ENCODE peak calls at places on chromosome 7, in ten cellular contexts. One of them, this sample, is unnamed.

GRCh38 chr7:155773531-155773930 is 38.7 kb downstream of the SHH start:
- DNase-seq in heart left ventricle: no peak
- DNase-seq in transverse colon: no peak
- DNase-seq in left ventricle myocardium superior: no peak
- DNase-seq in stimulated activated CD4-positive, alpha-beta T cell treated with anti-CD3 and anti-CD28 coated beads, Interleukin-4, amount 100 ng/mL, for 24 hours: no peak
- DNase-seq in HT1080: no peak
- DNase-seq in HFF-Myc: no peak
- DNase-seq in cardiac fibroblast: no peak
- DNase-seq in hypothalamus: no peak
- DNase-seq in stomach: no peak
- DNase-seq in this sample: no peak

GRCh38 chr7:153027210-153027609 is 267.7 kb downstream of the ACTR3B start:
- DNase-seq in heart left ventricle: no peak
- DNase-seq in transverse colon: no peak
- DNase-seq in left ventricle myocardium superior: no peak
- DNase-seq in stimulated activated CD4-positive, alpha-beta T cell treated with anti-CD3 and anti-CD28 coated beads, Interleukin-4, amount 100 ng/mL, for 24 hours: no peak
- DNase-seq in HT1080: no peak
- DNase-seq in HFF-Myc: no peak
- DNase-seq in cardiac fibroblast: no peak
- DNase-seq in hypothalamus: no peak
- DNase-seq in stomach: no peak
- DNase-seq in this sample: no peak

GRCh38 chr7:47100148-47100547 is 481.8 kb downstream of the TNS3 start:
- DNase-seq in heart left ventricle: no peak
- DNase-seq in transverse colon: no peak
- DNase-seq in left ventricle myocardium superior: no peak
- DNase-seq in stimulated activated CD4-positive, alpha-beta T cell treated with anti-CD3 and anti-CD28 coated beads, Interleukin-4, amount 100 ng/mL, for 24 hours: no peak
- DNase-seq in HT1080: no peak
- DNase-seq in HFF-Myc: no peak
- DNase-seq in cardiac fibroblast: no peak
- DNase-seq in hypothalamus: no peak
- DNase-seq in stomach: no peak
- DNase-seq in this sample: no peak

GRCh38 chr7:85094046-85094720 is 92.7 kb downstream of the SEMA3D start:
- DNase-seq in heart left ventricle: peak
- DNase-seq in transverse colon: no peak
- DNase-seq in left ventricle myocardium superior: no peak
- DNase-seq in stimulated activated CD4-positive, alpha-beta T cell treated with anti-CD3 and anti-CD28 coated beads, Interleukin-4, amount 100 ng/mL, for 24 hours: no peak
- DNase-seq in HT1080: no peak
- DNase-seq in HFF-Myc: no peak
- DNase-seq in cardiac fibroblast: peak
- DNase-seq in hypothalamus: no peak
- DNase-seq in stomach: no peak
- DNase-seq in this sample: no peak

GRCh38 chr7:17301491-17302101 is 3.1 kb downstream of the AHR start:
- DNase-seq in heart left ventricle: peak
- DNase-seq in transverse colon: peak
- DNase-seq in left ventricle myocardium superior: no peak
- DNase-seq in stimulated activated CD4-positive, alpha-beta T cell treated with anti-CD3 and anti-CD28 coated beads, Interleukin-4, amount 100 ng/mL, for 24 hours: peak
- DNase-seq in HT1080: no peak
- DNase-seq in HFF-Myc: no peak
- DNase-seq in cardiac fibroblast: peak
- DNase-seq in hypothalamus: no peak
- DNase-seq in stomach: peak
- DNase-seq in this sample: peak

GRCh38 chr7:42102301-42102700 is 134.7 kb downstream of the GLI3 start:
- DNase-seq in heart left ventricle: no peak
- DNase-seq in transverse colon: no peak
- DNase-seq in left ventricle myocardium superior: no peak
- DNase-seq in stimulated activated CD4-positive, alpha-beta T cell treated with anti-CD3 and anti-CD28 coated beads, Interleukin-4, amount 100 ng/mL, for 24 hours: no peak
- DNase-seq in HT1080: no peak
- DNase-seq in HFF-Myc: no peak
- DNase-seq in cardiac fibroblast: no peak
- DNase-seq in hypothalamus: no peak
- DNase-seq in stomach: no peak
- DNase-seq in this sample: no peak

GRCh38 chr7:99099499-99100077 is 44.3 kb downstream of the SMURF1 start:
- DNase-seq in heart left ventricle: no peak
- DNase-seq in transverse colon: no peak
- DNase-seq in left ventricle myocardium superior: no peak
- DNase-seq in stimulated activated CD4-positive, alpha-beta T cell treated with anti-CD3 and anti-CD28 coated beads, Interleukin-4, amount 100 ng/mL, for 24 hours: no peak
- DNase-seq in HT1080: no peak
- DNase-seq in HFF-Myc: no peak
- DNase-seq in cardiac fibroblast: peak
- DNase-seq in hypothalamus: no peak
- DNase-seq in stomach: no peak
- DNase-seq in this sample: no peak

GRCh38 chr7:132485600-132486594 is 90.4 kb downstream of the PLXNA4 start:
- DNase-seq in heart left ventricle: peak
- DNase-seq in transverse colon: no peak
- DNase-seq in left ventricle myocardium superior: peak
- DNase-seq in stimulated activated CD4-positive, alpha-beta T cell treated with anti-CD3 and anti-CD28 coated beads, Interleukin-4, amount 100 ng/mL, for 24 hours: peak
- DNase-seq in HT1080: no peak
- DNase-seq in HFF-Myc: no peak
- DNase-seq in cardiac fibroblast: peak
- DNase-seq in hypothalamus: no peak
- DNase-seq in stomach: peak
- DNase-seq in this sample: peak

GRCh38 chr7:102991540-102992214 is 78.9 kb downstream of the LRRC17 start:
- DNase-seq in heart left ventricle: no peak
- DNase-seq in transverse colon: peak
- DNase-seq in left ventricle myocardium superior: no peak
- DNase-seq in stimulated activated CD4-positive, alpha-beta T cell treated with anti-CD3 and anti-CD28 coated beads, Interleukin-4, amount 100 ng/mL, for 24 hours: no peak
- DNase-seq in HT1080: peak
- DNase-seq in HFF-Myc: peak
- DNase-seq in cardiac fibroblast: peak
- DNase-seq in hypothalamus: no peak
- DNase-seq in stomach: peak
- DNase-seq in this sample: no peak

GRCh38 chr7:100582041-100582579 is 3.8 kb downstream of the LRCH4 start:
- DNase-seq in heart left ventricle: no peak
- DNase-seq in transverse colon: no peak
- DNase-seq in left ventricle myocardium superior: no peak
- DNase-seq in stimulated activated CD4-positive, alpha-beta T cell treated with anti-CD3 and anti-CD28 coated beads, Interleukin-4, amount 100 ng/mL, for 24 hours: no peak
- DNase-seq in HT1080: no peak
- DNase-seq in HFF-Myc: no peak
- DNase-seq in cardiac fibroblast: no peak
- DNase-seq in hypothalamus: no peak
- DNase-seq in stomach: peak
- DNase-seq in this sample: no peak

GRCh38 chr7:68485253-68485914 is 1112.9 kb upstream of the AUTS2 start:
- DNase-seq in heart left ventricle: no peak
- DNase-seq in transverse colon: no peak
- DNase-seq in left ventricle myocardium superior: no peak
- DNase-seq in stimulated activated CD4-positive, alpha-beta T cell treated with anti-CD3 and anti-CD28 coated beads, Interleukin-4, amount 100 ng/mL, for 24 hours: no peak
- DNase-seq in HT1080: no peak
- DNase-seq in HFF-Myc: no peak
- DNase-seq in cardiac fibroblast: no peak
- DNase-seq in hypothalamus: no peak
- DNase-seq in stomach: no peak
- DNase-seq in this sample: no peak

GRCh38 chr7:19713676-19714075 is 4.8 kb upstream of the POLR1F start:
- DNase-seq in heart left ventricle: no peak
- DNase-seq in transverse colon: peak
- DNase-seq in left ventricle myocardium superior: no peak
- DNase-seq in stimulated activated CD4-positive, alpha-beta T cell treated with anti-CD3 and anti-CD28 coated beads, Interleukin-4, amount 100 ng/mL, for 24 hours: peak
- DNase-seq in HT1080: peak
- DNase-seq in HFF-Myc: no peak
- DNase-seq in cardiac fibroblast: peak
- DNase-seq in hypothalamus: no peak
- DNase-seq in stomach: no peak
- DNase-seq in this sample: peak

GRCh38 chr7:47186316-47186715 is 395.6 kb downstream of the TNS3 start:
- DNase-seq in heart left ventricle: no peak
- DNase-seq in transverse colon: no peak
- DNase-seq in left ventricle myocardium superior: no peak
- DNase-seq in stimulated activated CD4-positive, alpha-beta T cell treated with anti-CD3 and anti-CD28 coated beads, Interleukin-4, amount 100 ng/mL, for 24 hours: no peak
- DNase-seq in HT1080: no peak
- DNase-seq in HFF-Myc: no peak
- DNase-seq in cardiac fibroblast: no peak
- DNase-seq in hypothalamus: no peak
- DNase-seq in stomach: no peak
- DNase-seq in this sample: no peak

GRCh38 chr7:41886906-41887311 is 184.0 kb upstream of the INHBA start:
- DNase-seq in heart left ventricle: no peak
- DNase-seq in transverse colon: peak
- DNase-seq in left ventricle myocardium superior: peak
- DNase-seq in stimulated activated CD4-positive, alpha-beta T cell treated with anti-CD3 and anti-CD28 coated beads, Interleukin-4, amount 100 ng/mL, for 24 hours: no peak
- DNase-seq in HT1080: peak
- DNase-seq in HFF-Myc: peak
- DNase-seq in cardiac fibroblast: peak
- DNase-seq in hypothalamus: no peak
- DNase-seq in stomach: peak
- DNase-seq in this sample: no peak

GRCh38 chr7:47406766-47407129 is 175.2 kb downstream of the TNS3 start:
- DNase-seq in heart left ventricle: no peak
- DNase-seq in transverse colon: no peak
- DNase-seq in left ventricle myocardium superior: no peak
- DNase-seq in stimulated activated CD4-positive, alpha-beta T cell treated with anti-CD3 and anti-CD28 coated beads, Interleukin-4, amount 100 ng/mL, for 24 hours: no peak
- DNase-seq in HT1080: no peak
- DNase-seq in HFF-Myc: no peak
- DNase-seq in cardiac fibroblast: no peak
- DNase-seq in hypothalamus: no peak
- DNase-seq in stomach: no peak
- DNase-seq in this sample: no peak

GRCh38 chr7:3897430-3898385 is 596.7 kb downstream of the SDK1 start:
- DNase-seq in heart left ventricle: no peak
- DNase-seq in transverse colon: peak
- DNase-seq in left ventricle myocardium superior: no peak
- DNase-seq in stimulated activated CD4-positive, alpha-beta T cell treated with anti-CD3 and anti-CD28 coated beads, Interleukin-4, amount 100 ng/mL, for 24 hours: peak
- DNase-seq in HT1080: peak
- DNase-seq in HFF-Myc: no peak
- DNase-seq in cardiac fibroblast: peak
- DNase-seq in hypothalamus: no peak
- DNase-seq in stomach: peak
- DNase-seq in this sample: peak

GRCh38 chr7:89334785-89335184 is 539.2 kb upstream of the TEX47 start:
- DNase-seq in heart left ventricle: no peak
- DNase-seq in transverse colon: no peak
- DNase-seq in left ventricle myocardium superior: no peak
- DNase-seq in stimulated activated CD4-positive, alpha-beta T cell treated with anti-CD3 and anti-CD28 coated beads, Interleukin-4, amount 100 ng/mL, for 24 hours: no peak
- DNase-seq in HT1080: peak
- DNase-seq in HFF-Myc: no peak
- DNase-seq in cardiac fibroblast: no peak
- DNase-seq in hypothalamus: no peak
- DNase-seq in stomach: no peak
- DNase-seq in this sample: no peak

GRCh38 chr7:112266595-112267270 is 60.2 kb downstream of the ZNF277 start:
- DNase-seq in heart left ventricle: no peak
- DNase-seq in transverse colon: no peak
- DNase-seq in left ventricle myocardium superior: no peak
- DNase-seq in stimulated activated CD4-positive, alpha-beta T cell treated with anti-CD3 and anti-CD28 coated beads, Interleukin-4, amount 100 ng/mL, for 24 hours: no peak
- DNase-seq in HT1080: peak
- DNase-seq in HFF-Myc: no peak
- DNase-seq in cardiac fibroblast: peak
- DNase-seq in hypothalamus: no peak
- DNase-seq in stomach: no peak
- DNase-seq in this sample: no peak

GRCh38 chr7:46786221-46786951 is 795.5 kb downstream of the TNS3 start:
- DNase-seq in heart left ventricle: no peak
- DNase-seq in transverse colon: no peak
- DNase-seq in left ventricle myocardium superior: no peak
- DNase-seq in stimulated activated CD4-positive, alpha-beta T cell treated with anti-CD3 and anti-CD28 coated beads, Interleukin-4, amount 100 ng/mL, for 24 hours: no peak
- DNase-seq in HT1080: peak
- DNase-seq in HFF-Myc: no peak
- DNase-seq in cardiac fibroblast: no peak
- DNase-seq in hypothalamus: no peak
- DNase-seq in stomach: no peak
- DNase-seq in this sample: no peak

GRCh38 chr7:29866490-29866930 is 60.2 kb downstream of the WIPF3 start:
- DNase-seq in heart left ventricle: peak
- DNase-seq in transverse colon: no peak
- DNase-seq in left ventricle myocardium superior: peak
- DNase-seq in stimulated activated CD4-positive, alpha-beta T cell treated with anti-CD3 and anti-CD28 coated beads, Interleukin-4, amount 100 ng/mL, for 24 hours: no peak
- DNase-seq in HT1080: no peak
- DNase-seq in HFF-Myc: no peak
- DNase-seq in cardiac fibroblast: peak
- DNase-seq in hypothalamus: no peak
- DNase-seq in stomach: peak
- DNase-seq in this sample: no peak

GRCh38 chr7:20236790-20237189 is 19.6 kb upstream of the MACC1 start:
- DNase-seq in heart left ventricle: no peak
- DNase-seq in transverse colon: no peak
- DNase-seq in left ventricle myocardium superior: no peak
- DNase-seq in stimulated activated CD4-positive, alpha-beta T cell treated with anti-CD3 and anti-CD28 coated beads, Interleukin-4, amount 100 ng/mL, for 24 hours: no peak
- DNase-seq in HT1080: peak
- DNase-seq in HFF-Myc: no peak
- DNase-seq in cardiac fibroblast: no peak
- DNase-seq in hypothalamus: no peak
- DNase-seq in stomach: no peak
- DNase-seq in this sample: no peak

GRCh38 chr7:106049139-106049725 is 62.9 kb downstream of the SYPL1 start:
- DNase-seq in heart left ventricle: no peak
- DNase-seq in transverse colon: no peak
- DNase-seq in left ventricle myocardium superior: no peak
- DNase-seq in stimulated activated CD4-positive, alpha-beta T cell treated with anti-CD3 and anti-CD28 coated beads, Interleukin-4, amount 100 ng/mL, for 24 hours: no peak
- DNase-seq in HT1080: no peak
- DNase-seq in HFF-Myc: no peak
- DNase-seq in cardiac fibroblast: no peak
- DNase-seq in hypothalamus: no peak
- DNase-seq in stomach: no peak
- DNase-seq in this sample: no peak

GRCh38 chr7:128078309-128078708 is 47.1 kb upstream of the LRRC4 start:
- DNase-seq in heart left ventricle: no peak
- DNase-seq in transverse colon: no peak
- DNase-seq in left ventricle myocardium superior: no peak
- DNase-seq in stimulated activated CD4-positive, alpha-beta T cell treated with anti-CD3 and anti-CD28 coated beads, Interleukin-4, amount 100 ng/mL, for 24 hours: no peak
- DNase-seq in HT1080: no peak
- DNase-seq in HFF-Myc: no peak
- DNase-seq in cardiac fibroblast: no peak
- DNase-seq in hypothalamus: no peak
- DNase-seq in stomach: no peak
- DNase-seq in this sample: no peak

GRCh38 chr7:52659178-52659577 is 376.3 kb upstream of the POM121L12 start:
- DNase-seq in heart left ventricle: no peak
- DNase-seq in transverse colon: no peak
- DNase-seq in left ventricle myocardium superior: no peak
- DNase-seq in stimulated activated CD4-positive, alpha-beta T cell treated with anti-CD3 and anti-CD28 coated beads, Interleukin-4, amount 100 ng/mL, for 24 hours: no peak
- DNase-seq in HT1080: no peak
- DNase-seq in HFF-Myc: no peak
- DNase-seq in cardiac fibroblast: no peak
- DNase-seq in hypothalamus: no peak
- DNase-seq in stomach: no peak
- DNase-seq in this sample: no peak

GRCh38 chr7:149620961-149621360 is 123.4 kb upstream of the ZNF746 start:
- DNase-seq in heart left ventricle: no peak
- DNase-seq in transverse colon: peak
- DNase-seq in left ventricle myocardium superior: no peak
- DNase-seq in stimulated activated CD4-positive, alpha-beta T cell treated with anti-CD3 and anti-CD28 coated beads, Interleukin-4, amount 100 ng/mL, for 24 hours: peak
- DNase-seq in HT1080: no peak
- DNase-seq in HFF-Myc: no peak
- DNase-seq in cardiac fibroblast: no peak
- DNase-seq in hypothalamus: no peak
- DNase-seq in stomach: no peak
- DNase-seq in this sample: peak

GRCh38 chr7:30771859-30772429 is 727 bp downstream of the MINDY4 start:
- DNase-seq in heart left ventricle: no peak
- DNase-seq in transverse colon: no peak
- DNase-seq in left ventricle myocardium superior: no peak
- DNase-seq in stimulated activated CD4-positive, alpha-beta T cell treated with anti-CD3 and anti-CD28 coated beads, Interleukin-4, amount 100 ng/mL, for 24 hours: no peak
- DNase-seq in HT1080: no peak
- DNase-seq in HFF-Myc: no peak
- DNase-seq in cardiac fibroblast: peak
- DNase-seq in hypothalamus: no peak
- DNase-seq in stomach: no peak
- DNase-seq in this sample: no peak

GRCh38 chr7:134778941-134779740 is at the start of gene CALD1:
- DNase-seq in heart left ventricle: peak
- DNase-seq in transverse colon: peak
- DNase-seq in left ventricle myocardium superior: peak
- DNase-seq in stimulated activated CD4-positive, alpha-beta T cell treated with anti-CD3 and anti-CD28 coated beads, Interleukin-4, amount 100 ng/mL, for 24 hours: no peak
- DNase-seq in HT1080: peak
- DNase-seq in HFF-Myc: peak
- DNase-seq in cardiac fibroblast: peak
- DNase-seq in hypothalamus: no peak
- DNase-seq in stomach: peak
- DNase-seq in this sample: no peak

GRCh38 chr7:24757799-24758275 is 573 bp upstream of the GSDME start:
- DNase-seq in heart left ventricle: no peak
- DNase-seq in transverse colon: no peak
- DNase-seq in left ventricle myocardium superior: no peak
- DNase-seq in stimulated activated CD4-positive, alpha-beta T cell treated with anti-CD3 and anti-CD28 coated beads, Interleukin-4, amount 100 ng/mL, for 24 hours: no peak
- DNase-seq in HT1080: peak
- DNase-seq in HFF-Myc: no peak
- DNase-seq in cardiac fibroblast: peak
- DNase-seq in hypothalamus: no peak
- DNase-seq in stomach: no peak
- DNase-seq in this sample: no peak